ENCODE peak calls at places on chromosomes 7 and 10, in four cellular contexts. X is choroid plexus epithelial cell, F is GM12865, J is mucosa of descending colon. L is an unnamed sample.

GRCh38 chr7:83429493-83429892 is 219.4 kb downstream of the SEMA3E start:
- DNase-seq in X (no peak), F (no peak), J (no peak), L (no peak)

GRCh38 chr7:139798221-139798620 is 20.4 kb upstream of the HIPK2 start:
- DNase-seq in X (no peak), F (peak), J (peak), L (no peak)

GRCh38 chr7:64686493-64687184 is 20.7 kb downstream of the ZNF107 start:
- DNase-seq in X (no peak), F (peak), J (no peak), L (no peak)

GRCh38 chr7:114460021-114460420 is 45.4 kb downstream of the FOXP2 start:
- DNase-seq in X (no peak), F (no peak), J (no peak), L (no peak)

GRCh38 chr10:77383861-77384553 is 253.6 kb downstream of the KCNMA1 start:
- DNase-seq in X (peak), F (no peak), J (no peak), L (peak)

GRCh38 chr7:87831127-87831526 is 45.0 kb downstream of the SLC25A40 start:
- DNase-seq in X (peak), F (no peak), J (no peak), L (no peak)

GRCh38 chr7:91299952-91300775 is 35.9 kb downstream of the FZD1 start:
- DNase-seq in X (no peak), F (peak), J (peak), L (no peak)

GRCh38 chr10:4770766-4771553 is 55.0 kb upstream of the AKR1E2 start:
- DNase-seq in X (peak), F (no peak), J (no peak), L (peak)

GRCh38 chr7:16644624-16644986 is 949 bp downstream of the ANKMY2 start:
- DNase-seq in X (peak), F (peak), J (peak), L (peak)

GRCh38 chr10:12412671-12413368 is 63.5 kb downstream of the CAMK1D start:
- DNase-seq in X (no peak), F (peak), J (no peak), L (no peak)

GRCh38 chr10:122368502-122369254 is 5.8 kb upstream of the PLEKHA1 start:
- DNase-seq in X (no peak), F (no peak), J (no peak), L (no peak)

GRCh38 chr10:28220811-28221210 is 82.1 kb downstream of the MPP7 start:
- DNase-seq in X (no peak), F (no peak), J (no peak), L (no peak)

DNA sequence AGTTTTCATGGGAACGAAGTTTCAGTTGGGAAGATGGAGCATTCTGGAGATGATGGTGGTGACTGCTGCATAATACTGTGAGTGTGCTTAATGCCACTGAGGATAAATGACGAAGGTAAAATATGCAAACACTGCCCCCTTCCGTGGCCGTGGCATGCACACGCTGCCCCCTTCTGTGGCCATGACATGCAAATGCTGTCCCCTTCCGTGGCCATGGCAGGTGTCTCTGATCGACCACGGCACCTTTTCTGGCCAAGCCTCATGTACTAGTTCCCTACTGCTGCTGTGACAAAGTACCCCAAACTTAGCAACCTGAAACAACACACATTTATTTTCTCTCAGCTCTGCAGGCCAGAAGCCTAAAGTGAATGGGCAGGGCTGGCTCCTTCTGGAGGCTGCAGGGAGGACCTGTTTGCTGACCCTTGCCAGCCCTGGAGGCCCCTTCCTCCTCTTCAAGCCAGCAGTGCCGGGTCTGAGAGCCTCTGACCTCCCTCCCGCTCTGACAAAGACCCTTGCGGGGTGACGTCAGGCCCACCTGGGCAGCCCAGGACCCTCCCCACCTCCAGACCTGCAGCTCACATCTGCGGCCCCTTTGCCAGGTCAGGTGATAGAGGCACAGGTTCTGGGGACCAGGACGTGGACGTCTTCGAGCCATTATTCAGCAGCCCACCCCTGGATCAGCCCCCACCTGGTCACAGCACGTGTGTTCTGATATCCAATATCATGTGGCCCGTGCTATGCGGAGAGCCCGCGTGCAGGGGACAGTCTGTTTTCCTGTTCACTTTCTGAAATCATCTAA is 82.0 kb downstream of the MICALL2 start:
- DNase-seq in X (no peak), F (no peak), J (no peak), L (no peak)
- TF ChIP-seq CTCF in X (no peak), F (no peak), J (no peak), L (no peak)

GRCh38 chr10:119113805-119114732 is 10.2 kb downstream of the DENND10 start:
- DNase-seq in X (peak), F (no peak), J (no peak), L (peak)
- H3K4me3 ChIP-seq in X (no peak), F (no peak), J (no peak), L (no peak)

GRCh38 chr10:124305984-124306383 is 112.7 kb downstream of the OAT start:
- DNase-seq in X (no peak), F (no peak), J (no peak), L (no peak)

GRCh38 chr10:124307531-124308350 is 111.0 kb downstream of the OAT start:
- DNase-seq in X (no peak), F (no peak), J (no peak), L (no peak)

GRCh38 chr10:124308351-124308645 is 110.4 kb downstream of the OAT start:
- DNase-seq in X (no peak), F (no peak), J (no peak), L (no peak)

GRCh38 chr10:124306520-124306919 is 112.2 kb downstream of the OAT start:
- DNase-seq in X (no peak), F (no peak), J (no peak), L (no peak)

DNA sequence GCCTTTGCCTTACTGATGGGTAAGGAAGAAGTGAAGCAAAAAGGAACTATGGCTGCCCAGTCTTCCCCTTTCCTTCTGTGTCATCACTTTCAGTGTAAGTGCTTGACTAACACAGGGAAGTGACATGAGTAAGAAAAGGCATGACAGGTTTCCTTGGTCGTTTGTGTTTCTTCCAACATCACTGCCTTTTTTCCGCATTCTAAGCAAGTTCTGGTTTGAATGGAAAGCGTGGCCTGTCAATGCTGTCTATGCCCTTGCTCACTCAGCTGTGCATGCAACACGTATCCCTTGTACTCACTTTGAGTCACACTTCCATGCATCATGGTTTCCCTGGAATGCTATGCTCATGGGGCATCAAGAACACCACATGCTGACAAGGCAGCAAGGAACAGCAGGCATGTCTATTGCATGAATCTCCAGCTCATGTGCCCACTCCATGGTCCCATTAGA is 111.8 kb downstream of the OAT start:
- DNase-seq in X (no peak), F (no peak), J (peak), L (peak)
- TF ChIP-seq CTCF in X (no peak), F (no peak), J (no peak), L (no peak)

DNA sequence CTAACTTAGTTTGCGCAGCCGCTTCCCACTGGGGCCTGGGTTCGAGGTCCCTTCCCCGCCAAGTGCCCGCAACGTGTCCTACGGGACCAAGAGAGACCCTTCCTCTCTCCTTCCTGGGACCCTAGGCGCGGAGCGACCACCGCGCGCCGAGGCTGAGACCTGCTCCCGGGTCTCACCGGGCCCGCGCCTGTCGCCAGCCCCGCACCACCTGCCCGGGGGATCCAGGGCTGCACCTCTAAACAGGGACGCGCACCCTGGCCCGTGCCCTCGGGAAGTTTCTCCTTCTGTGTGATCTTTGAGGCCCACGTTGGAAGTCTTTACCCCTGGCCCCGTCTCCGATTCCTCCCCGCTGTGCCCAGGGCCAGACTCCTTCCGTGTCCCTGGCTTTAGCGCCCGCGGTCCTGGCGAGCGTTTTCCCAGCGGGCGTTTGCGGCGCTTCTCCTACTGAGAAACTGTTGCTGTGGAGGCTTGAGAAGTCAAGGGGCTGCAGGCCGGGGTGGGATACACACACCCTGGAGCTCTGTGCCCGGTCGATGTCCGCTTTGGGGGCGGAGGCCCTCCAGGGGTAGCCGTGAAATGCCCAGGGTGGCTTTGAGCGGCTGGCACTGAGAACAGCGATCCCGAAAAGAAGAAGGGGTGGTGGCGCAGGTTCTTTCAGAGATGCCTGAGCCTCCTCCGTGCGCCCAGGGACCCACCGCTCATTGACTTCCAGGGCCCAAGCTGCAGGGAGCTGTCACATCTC is 575 bp downstream of the PLPP4 start:
- DNase-seq in X (no peak), F (no peak), J (no peak), L (no peak)
- H3K4me3 ChIP-seq in X (peak), F (no peak), J (no peak), L (no peak)

DNA sequence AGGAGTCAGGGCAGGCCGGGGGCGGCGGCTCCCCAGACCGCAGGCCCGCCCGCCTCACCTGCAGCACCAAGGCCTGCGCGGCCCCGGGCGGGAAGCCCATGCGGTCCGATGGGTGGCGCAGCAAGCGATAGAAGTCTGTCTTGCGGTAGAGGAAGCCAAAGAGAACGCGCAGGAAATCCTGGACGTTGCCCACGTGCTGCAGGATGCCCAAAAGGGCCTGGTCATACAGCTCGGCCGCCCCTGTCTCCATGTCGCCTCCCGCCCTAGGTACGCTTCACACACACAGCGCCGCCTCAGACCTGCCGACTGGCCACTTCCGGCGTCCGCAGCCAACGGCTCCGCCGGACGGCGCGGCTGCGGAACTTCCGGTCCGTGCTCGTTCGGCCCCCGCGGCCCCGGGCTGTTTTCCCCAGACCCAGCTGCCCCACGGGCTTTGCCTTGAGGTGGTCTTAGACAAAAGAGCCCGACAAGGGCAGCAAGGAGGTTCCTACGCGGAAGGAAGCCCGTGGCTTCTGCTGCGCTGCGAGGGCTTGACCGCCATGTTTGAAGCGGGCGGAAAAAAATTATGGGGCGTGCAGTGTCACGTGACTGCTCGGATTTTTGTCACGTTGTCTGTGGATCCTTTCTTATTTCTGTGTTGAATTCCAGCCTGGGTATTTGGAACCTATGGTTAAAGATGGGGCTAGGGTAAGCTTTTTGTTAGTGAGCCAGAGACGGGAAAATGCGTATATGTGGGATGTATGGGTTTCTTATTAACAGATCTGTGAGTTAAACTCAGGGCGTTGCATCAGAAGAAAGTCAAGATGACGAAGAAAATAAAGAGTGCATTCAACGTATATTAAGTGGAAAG is at the start of gene NUDCD3:
- DNase-seq in X (peak), F (peak), J (peak), L (peak)
- TF ChIP-seq CTCF in X (peak), F (no peak), J (no peak), L (no peak)

DNA sequence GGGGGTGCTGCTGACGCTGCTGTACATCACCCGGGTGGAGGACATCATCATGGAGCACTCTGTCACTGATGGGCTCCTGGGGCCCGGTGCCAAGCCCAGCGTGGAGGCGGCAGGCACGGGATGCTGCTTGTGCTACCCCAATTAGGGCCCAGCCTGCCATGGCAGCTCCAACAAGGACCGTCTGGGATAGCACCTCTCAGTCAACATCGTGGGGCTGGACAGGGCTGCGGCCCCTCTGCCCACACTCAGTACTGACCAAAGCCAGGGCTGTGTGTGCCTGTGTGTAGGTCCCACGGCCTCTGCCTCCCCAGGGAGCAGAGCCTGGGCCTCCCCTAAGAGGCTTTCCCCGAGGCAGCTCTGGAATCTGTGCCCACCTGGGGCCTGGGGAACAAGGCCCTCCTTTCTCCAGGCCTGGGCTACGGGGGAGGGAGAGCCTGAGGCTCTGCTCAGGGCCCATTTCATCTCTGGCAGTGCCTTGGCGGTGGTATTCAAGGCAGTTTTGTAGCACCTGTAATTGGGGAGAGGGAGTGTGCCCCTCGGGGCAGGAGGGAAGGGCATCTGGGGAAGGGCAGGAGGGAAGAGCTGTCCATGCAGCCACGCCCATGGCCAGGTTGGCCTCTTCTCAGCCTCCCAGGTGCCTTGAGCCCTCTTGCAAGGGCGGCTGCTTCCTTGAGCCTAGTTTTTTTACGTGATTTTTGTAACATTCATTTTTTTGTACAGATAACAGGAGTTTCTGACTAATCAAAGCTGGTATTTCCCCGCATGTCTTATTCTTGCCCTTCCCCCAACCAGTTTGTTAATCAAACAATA is 55.8 kb downstream of the TSPAN15 start:
- DNase-seq in X (no peak), F (no peak), J (peak), L (no peak)
- H3K4me3 ChIP-seq in X (no peak), F (no peak), J (no peak), L (no peak)

GRCh38 chr10:75207079-75207867 is 3.3 kb upstream of the VDAC2 start:
- DNase-seq in X (no peak), F (no peak), J (no peak), L (no peak)

GRCh38 chr10:75205908-75206307 is 4.7 kb upstream of the VDAC2 start:
- DNase-seq in X (no peak), F (no peak), J (no peak), L (no peak)

GRCh38 chr10:75202321-75203096 is 8.1 kb upstream of the VDAC2 start:
- DNase-seq in X (peak), F (no peak), J (peak), L (peak)

GRCh38 chr10:75201793-75202307 is 8.7 kb upstream of the VDAC2 start:
- DNase-seq in X (no peak), F (no peak), J (peak), L (no peak)

DNA sequence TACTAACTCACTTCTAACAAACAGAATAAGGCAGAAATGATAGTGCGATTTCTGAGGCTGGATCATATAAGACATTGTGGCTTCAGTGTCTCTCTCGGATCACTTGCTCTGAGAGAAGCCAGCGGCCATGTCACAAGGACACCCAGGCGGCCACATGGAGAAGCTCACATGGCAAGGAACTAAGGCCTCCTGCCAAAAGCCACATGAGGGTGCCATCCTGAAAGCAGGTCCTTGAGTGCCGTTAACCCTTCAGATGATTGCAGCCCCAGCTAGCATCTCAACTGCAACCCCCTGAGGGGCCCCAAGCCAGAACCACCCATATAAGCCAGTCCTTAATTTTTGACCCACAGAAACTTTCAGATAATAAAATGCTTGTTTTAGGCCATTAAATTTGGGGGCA is 6.9 kb upstream of the VDAC2 start:
- DNase-seq in X (no peak), F (no peak), J (no peak), L (no peak)
- TF ChIP-seq CTCF in X (no peak), F (no peak), J (no peak), L (no peak)

GRCh38 chr7:40810274-40810673 is 675.5 kb downstream of the SUGCT start:
- DNase-seq in X (no peak), F (no peak), J (no peak), L (peak)
- H3K4me3 ChIP-seq in X (no peak), F (no peak), J (no peak), L (no peak)

DNA sequence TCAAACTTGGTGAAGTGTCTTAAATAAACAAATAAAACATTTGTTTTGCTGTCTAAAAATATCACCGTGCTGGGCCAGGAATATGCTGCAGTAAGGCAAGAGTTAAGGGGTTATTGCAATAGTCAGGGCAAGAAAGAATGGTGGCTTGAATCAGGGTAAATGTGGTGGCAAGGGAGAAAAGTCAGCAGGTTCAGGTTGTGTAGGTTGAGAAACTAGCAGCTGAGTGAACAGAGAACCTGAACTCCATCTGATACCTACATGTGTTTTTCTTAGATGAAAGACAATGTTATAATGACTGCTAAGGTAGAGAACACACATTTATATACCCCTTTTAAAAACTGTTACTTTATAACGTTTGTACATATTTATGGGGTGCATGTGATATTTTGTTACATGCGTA is 28.7 kb downstream of the OTUD1 start:
- DNase-seq in X (no peak), F (no peak), J (no peak), L (no peak)
- TF ChIP-seq CTCF in X (no peak), F (no peak), J (no peak), L (no peak)

DNA sequence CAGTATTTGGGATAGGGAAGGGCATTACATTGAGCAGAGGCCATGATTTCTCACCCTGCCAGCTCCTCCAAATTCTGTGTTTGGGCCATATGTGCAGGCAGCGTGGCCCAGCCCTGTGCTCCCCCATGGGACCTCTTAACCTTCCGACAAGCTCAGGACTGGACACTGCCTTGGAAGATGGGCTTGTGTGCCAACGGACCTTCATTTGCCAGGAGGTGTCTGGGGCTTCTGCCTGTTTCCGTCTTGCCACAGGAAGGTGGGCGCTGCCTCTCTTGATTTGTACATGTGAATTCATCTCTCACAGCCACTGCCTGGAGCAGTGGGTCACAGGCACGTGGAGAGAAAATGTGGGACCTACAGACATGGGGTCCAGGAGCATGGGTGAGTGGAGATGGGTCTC is 272.6 kb downstream of the CCSER2 start:
- DNase-seq in X (no peak), F (no peak), J (no peak), L (no peak)
- H3K4me3 ChIP-seq in X (no peak), F (no peak), J (no peak), L (no peak)

L was measured in fibroblast of mammary gland.